ENCODE peak calls at places on chromosomes 11 and 22, in eight cellular contexts. F, W, Y, P, K, Q, V and I are unnamed samples.

GRCh38 chr11:133945087-133945974 is 11.4 kb downstream of the IGSF9B start:
- DNase-seq in F (no peak), W (no peak), Y (no peak), P (no peak), K (no peak), Q (no peak), V (no peak), I (no peak)

GRCh38 chr11:42768576-42768975 is 543.2 kb upstream of the API5 start:
- DNase-seq in F (no peak), W (no peak), Y (no peak), P (no peak), K (no peak), Q (no peak), V (no peak), I (no peak)

GRCh38 chr11:2089536-2090165 is 49.5 kb downstream of the IGF2 start:
- DNase-seq in F (no peak), W (no peak), Y (no peak), P (peak), K (peak), Q (peak), V (peak), I (no peak)

GRCh38 chr11:12026331-12027211 is 18.1 kb upstream of the DKK3 start:
- DNase-seq in F (no peak), W (no peak), Y (no peak), P (no peak), K (no peak), Q (peak), V (peak), I (no peak)

GRCh38 chr22:20586403-20586745 is 79.0 kb downstream of the MED15 start:
- DNase-seq in F (no peak), W (no peak), Y (no peak), P (no peak), K (no peak), Q (no peak), V (no peak), I (no peak)

GRCh38 chr11:85823816-85824215 is 12.9 kb upstream of the SYTL2 start:
- DNase-seq in F (no peak), W (no peak), Y (no peak), P (no peak), K (no peak), Q (peak), V (no peak), I (no peak)

GRCh38 chr11:126061707-126062678 is 673 bp downstream of the CDON start:
- DNase-seq in F (no peak), W (no peak), Y (no peak), P (peak), K (peak), Q (peak), V (peak), I (no peak)

GRCh38 chr11:44018127-44018521 is 29.7 kb upstream of the ACCSL start:
- DNase-seq in F (no peak), W (no peak), Y (no peak), P (peak), K (no peak), Q (no peak), V (no peak), I (no peak)

GRCh38 chr11:44727373-44728084 is 767 bp downstream of the TSPAN18 start:
- DNase-seq in F (no peak), W (peak), Y (peak), P (peak), K (peak), Q (peak), V (peak), I (no peak)

GRCh38 chr11:44016546-44017442 is 31.0 kb upstream of the ACCSL start:
- DNase-seq in F (no peak), W (no peak), Y (no peak), P (no peak), K (no peak), Q (no peak), V (no peak), I (no peak)

GRCh38 chr22:25754527-25755202 is 12.7 kb downstream of the MYO18B start:
- DNase-seq in F (no peak), W (peak), Y (peak), P (no peak), K (peak), Q (no peak), V (peak), I (no peak)

GRCh38 chr22:22811016-22812009 is 76.3 kb upstream of the IGLL5 start:
- DNase-seq in F (no peak), W (no peak), Y (no peak), P (no peak), K (no peak), Q (no peak), V (no peak), I (no peak)

GRCh38 chr22:48719978-48720661 is 1107.6 kb downstream of the BRD1 start:
- DNase-seq in F (no peak), W (no peak), Y (no peak), P (peak), K (peak), Q (no peak), V (no peak), I (no peak)

GRCh38 chr11:110818032-110818687 is 105.9 kb upstream of the ARHGAP20 start:
- DNase-seq in F (peak), W (no peak), Y (no peak), P (no peak), K (no peak), Q (no peak), V (peak), I (peak)

GRCh38 chr22:39514373-39514973 is 5.9 kb upstream of the ATF4 start:
- DNase-seq in F (no peak), W (peak), Y (no peak), P (peak), K (peak), Q (peak), V (peak), I (no peak)

GRCh38 chr11:111829185-111829968 is 42.0 kb downstream of the ALG9 start:
- DNase-seq in F (no peak), W (no peak), Y (no peak), P (no peak), K (no peak), Q (peak), V (no peak), I (no peak)

GRCh38 chr11:102010776-102011500 is 36.3 kb upstream of the CFAP300 start:
- DNase-seq in F (peak), W (peak), Y (peak), P (peak), K (peak), Q (no peak), V (peak), I (peak)

GRCh38 chr11:112961146-112961668 is at the start of gene NCAM1:
- DNase-seq in F (no peak), W (peak), Y (no peak), P (peak), K (peak), Q (peak), V (peak), I (no peak)

GRCh38 chr22:17512960-17513359 is 50.3 kb upstream of the SLC25A18 start:
- DNase-seq in F (no peak), W (no peak), Y (no peak), P (no peak), K (no peak), Q (no peak), V (no peak), I (no peak)

GRCh38 chr22:20174785-20175596 is 24.1 kb upstream of the CCDC188 start:
- DNase-seq in F (no peak), W (no peak), Y (no peak), P (no peak), K (no peak), Q (peak), V (no peak), I (no peak)

GRCh38 chr11:19558189-19558986 is 154.2 kb upstream of the NAV2 start:
- DNase-seq in F (no peak), W (no peak), Y (no peak), P (no peak), K (no peak), Q (no peak), V (no peak), I (no peak)

GRCh38 chr22:19524170-19525115 is at the start of gene CLDN5:
- DNase-seq in F (no peak), W (no peak), Y (no peak), P (peak), K (peak), Q (no peak), V (peak), I (no peak)

GRCh38 chr22:46770726-46771125 is 8.3 kb downstream of the TBC1D22A start:
- DNase-seq in F (no peak), W (no peak), Y (no peak), P (no peak), K (no peak), Q (peak), V (no peak), I (no peak)

GRCh38 chr11:34263462-34264186 is 94.2 kb downstream of the ABTB2 start:
- DNase-seq in F (peak), W (peak), Y (peak), P (no peak), K (no peak), Q (no peak), V (peak), I (peak)

GRCh38 chr22:46057762-46058420 is 80.9 kb upstream of the WNT7B start:
- DNase-seq in F (no peak), W (no peak), Y (no peak), P (no peak), K (peak), Q (peak), V (peak), I (no peak)

GRCh38 chr11:106939157-106939556 is 79.1 kb downstream of the GUCY1A2 start:
- DNase-seq in F (no peak), W (no peak), Y (no peak), P (no peak), K (peak), Q (no peak), V (no peak), I (no peak)

GRCh38 chr11:2298131-2298794 is 3.5 kb downstream of the C11orf21 start:
- DNase-seq in F (no peak), W (no peak), Y (no peak), P (peak), K (no peak), Q (no peak), V (no peak), I (no peak)

GRCh38 chr11:12001152-12001551 is 7.3 kb downstream of the DKK3 start:
- DNase-seq in F (no peak), W (no peak), Y (no peak), P (no peak), K (no peak), Q (no peak), V (no peak), I (no peak)

GRCh38 chr11:27717377-27717776 is 17.1 kb upstream of the BDNF start:
- DNase-seq in F (no peak), W (no peak), Y (no peak), P (no peak), K (no peak), Q (no peak), V (peak), I (no peak)
- TF ChIP-seq CTCF in F (peak), W (peak), Y (peak), P (no peak), K (peak), Q (no peak), V (peak), I (peak)

DNA sequence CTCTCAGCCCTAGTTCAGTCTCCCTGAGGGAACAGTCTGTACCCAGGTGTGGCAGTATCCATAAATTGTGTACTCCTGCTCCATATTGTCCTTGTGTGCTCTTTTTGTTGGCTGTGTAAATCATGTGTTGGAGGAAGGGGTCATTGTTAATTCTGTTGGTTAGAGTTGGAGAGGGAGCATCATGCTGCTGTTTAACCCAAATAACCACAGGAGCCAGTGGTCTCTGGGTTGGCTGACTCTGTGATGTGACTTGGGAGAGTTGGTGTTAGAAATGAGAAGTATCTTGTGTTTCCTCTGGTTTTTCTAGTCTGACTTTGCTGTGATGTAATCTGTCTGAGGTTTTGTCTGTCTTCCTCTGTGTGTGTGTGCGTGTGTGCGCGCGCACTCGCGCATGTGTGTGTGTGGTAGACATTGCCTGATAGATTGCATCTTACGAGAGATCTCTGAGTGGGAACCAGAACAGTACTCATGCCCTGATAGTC is 30.5 kb downstream of the CTNND1 start:
- DNase-seq in F (no peak), W (peak), Y (no peak), P (no peak), K (no peak), Q (peak), V (peak), I (no peak)
- H3K4me3 ChIP-seq in F (no peak), W (no peak), Y (no peak), P (no peak), K (no peak), Q (no peak), V (no peak), I (no peak)

GRCh38 chr11:8685306-8685705 is 2.7 kb downstream of the RPL27A start:
- DNase-seq in F (no peak), W (no peak), Y (no peak), P (no peak), K (no peak), Q (no peak), V (no peak), I (no peak)

GRCh38 chr11:8681837-8682218 is 637 bp downstream of the TRIM66 start:
- DNase-seq in F (no peak), W (no peak), Y (no peak), P (no peak), K (no peak), Q (no peak), V (no peak), I (no peak)

GRCh38 chr11:8684600-8685290 is 2.2 kb downstream of the RPL27A start:
- DNase-seq in F (no peak), W (no peak), Y (no peak), P (no peak), K (no peak), Q (no peak), V (no peak), I (no peak)

GRCh38 chr11:8683115-8683807 is 669 bp downstream of the RPL27A start:
- DNase-seq in F (no peak), W (no peak), Y (no peak), P (no peak), K (no peak), Q (peak), V (no peak), I (no peak)

DNA sequence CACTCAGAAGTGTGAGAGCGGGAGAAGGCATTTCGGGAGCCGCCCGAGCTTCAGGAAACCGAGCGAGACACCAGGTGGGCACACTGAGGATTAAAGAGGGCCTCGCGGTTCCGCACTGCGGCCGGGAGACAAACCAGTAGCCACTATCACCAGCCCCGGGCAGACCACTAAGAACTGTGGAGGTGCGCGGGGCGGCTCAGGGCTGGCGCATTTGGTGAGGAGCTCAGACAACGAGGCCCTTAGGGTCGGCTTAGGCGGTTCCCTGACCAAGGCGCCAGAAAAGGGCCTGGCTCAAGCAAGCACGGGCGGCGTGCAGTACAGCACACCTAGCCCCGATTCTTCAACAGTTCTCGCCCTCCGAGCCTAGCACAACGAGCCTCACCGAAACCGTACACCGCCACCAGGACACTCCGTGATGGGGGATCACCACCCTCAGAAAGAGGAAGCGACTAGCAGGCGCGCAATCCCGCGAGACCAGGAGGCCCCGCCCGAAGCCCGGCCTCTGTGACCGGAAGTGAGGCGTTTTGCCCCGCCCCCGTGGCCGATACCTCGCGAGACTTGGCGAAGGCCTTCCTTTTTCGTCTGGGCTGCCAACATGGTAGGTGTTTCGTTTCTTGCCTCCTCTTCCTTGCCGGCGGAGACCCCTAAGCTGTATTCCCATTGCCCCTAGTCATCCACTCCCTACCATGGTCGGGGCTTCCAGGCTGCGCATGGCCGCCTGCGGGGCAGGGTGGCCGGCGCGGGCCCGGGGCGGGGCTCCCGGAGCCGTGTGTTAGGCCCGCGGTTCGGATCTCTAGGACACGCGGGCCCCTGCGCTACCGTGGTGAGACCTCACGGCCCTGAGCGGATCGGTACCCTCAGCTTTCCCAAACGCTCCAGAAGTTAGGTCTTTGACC is at the start of the genes RPL27A and TRIM66:
- DNase-seq in F (peak), W (peak), Y (peak), P (peak), K (peak), Q (peak), V (peak), I (peak)
- TF ChIP-seq CTCF in F (no peak), W (peak), Y (peak), P (no peak), K (no peak), Q (no peak), V (no peak), I (no peak)

GRCh38 chr11:79313513-79313912 is 127.3 kb downstream of the TENM4 start:
- DNase-seq in F (no peak), W (no peak), Y (no peak), P (no peak), K (no peak), Q (no peak), V (no peak), I (no peak)
- H3K4me3 ChIP-seq in F (no peak), W (no peak), Y (no peak), P (no peak), K (no peak), Q (no peak), V (no peak), I (no peak)

GRCh38 chr22:44661070-44661469 is 40.9 kb upstream of the PRR5 start:
- DNase-seq in F (no peak), W (no peak), Y (no peak), P (peak), K (no peak), Q (no peak), V (no peak), I (no peak)

GRCh38 chr22:44661659-44662569 is 40.1 kb upstream of the PRR5 start:
- DNase-seq in F (no peak), W (no peak), Y (no peak), P (no peak), K (no peak), Q (no peak), V (no peak), I (no peak)

GRCh38 chr22:44658371-44658953 is 43.5 kb upstream of the PRR5 start:
- DNase-seq in F (no peak), W (peak), Y (no peak), P (no peak), K (no peak), Q (no peak), V (peak), I (no peak)

GRCh38 chr22:44660051-44660830 is 41.8 kb upstream of the PRR5 start:
- DNase-seq in F (no peak), W (no peak), Y (no peak), P (no peak), K (no peak), Q (no peak), V (no peak), I (no peak)

DNA sequence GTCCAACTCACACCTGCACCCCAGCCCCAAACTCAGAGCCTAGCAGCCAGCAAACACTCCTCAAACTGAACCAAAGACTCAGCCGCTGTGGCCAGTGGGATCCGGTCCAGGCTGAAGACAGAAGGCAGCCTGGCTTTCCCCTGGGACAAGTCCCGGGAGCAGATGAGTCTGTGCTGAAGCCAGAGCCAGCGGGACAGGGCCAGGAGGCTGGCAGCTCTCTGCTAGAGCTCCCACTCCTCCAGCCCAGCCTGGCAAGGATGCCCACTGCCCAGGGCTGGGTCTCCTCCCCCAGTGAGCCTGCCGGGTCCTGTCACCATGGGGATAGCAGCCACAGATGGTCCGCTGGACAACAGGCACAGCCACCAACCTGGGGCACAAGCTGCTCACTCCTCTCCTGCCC is 42.9 kb upstream of the PRR5 start:
- DNase-seq in F (no peak), W (peak), Y (no peak), P (no peak), K (no peak), Q (no peak), V (peak), I (no peak)
- TF ChIP-seq CTCF in F (no peak), W (no peak), Y (no peak), P (no peak), K (no peak), Q (no peak), V (no peak), I (no peak)

DNA sequence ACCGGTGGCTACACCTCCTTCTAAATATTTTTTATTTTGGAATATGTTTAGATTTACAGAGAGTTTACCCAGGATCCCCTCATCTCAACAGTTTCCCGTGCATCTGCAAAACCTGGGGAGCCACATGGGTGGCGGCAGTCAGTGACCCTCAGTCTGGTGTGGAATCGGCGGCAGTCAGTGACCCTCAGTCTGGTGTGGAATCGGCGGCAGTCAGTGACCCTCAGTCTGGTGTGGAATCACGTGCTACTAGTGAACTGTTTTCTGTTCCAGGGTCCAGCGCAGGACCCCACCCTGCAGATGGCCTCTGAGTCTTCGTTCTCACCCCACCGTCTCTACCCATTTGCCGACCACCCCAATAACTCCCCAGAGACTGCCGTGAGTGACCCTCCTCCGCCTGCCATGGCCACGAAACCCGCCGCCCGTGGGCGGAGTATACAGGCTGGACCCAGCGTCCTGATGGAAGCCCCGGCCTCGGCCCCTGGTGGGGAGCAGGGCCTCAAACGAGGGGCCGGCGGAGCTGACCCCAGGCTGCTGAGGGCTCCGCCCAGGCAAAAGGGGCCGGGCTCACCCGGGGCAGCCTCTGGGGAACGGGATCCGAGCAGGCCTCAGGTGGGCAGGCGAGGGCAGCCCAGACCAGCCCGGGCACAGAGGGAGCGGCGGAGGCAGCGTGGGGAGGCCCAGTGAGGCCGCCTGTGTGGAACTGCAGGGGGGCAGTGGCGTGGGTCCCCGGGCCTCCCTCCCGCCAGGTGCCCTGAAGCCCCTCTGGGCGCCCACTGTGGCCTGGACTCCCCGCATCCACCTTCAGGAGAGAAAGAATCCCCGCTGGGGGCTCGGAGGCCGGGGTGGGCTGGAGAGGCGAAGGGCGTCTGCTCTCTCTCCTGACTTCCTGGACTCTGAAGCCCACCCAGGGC is 2.5 kb downstream of the IL17REL start:
- DNase-seq in F (no peak), W (no peak), Y (no peak), P (peak), K (no peak), Q (no peak), V (no peak), I (no peak)
- H3K4me3 ChIP-seq in F (no peak), W (no peak), Y (no peak), P (no peak), K (no peak), Q (peak), V (no peak), I (no peak)